ENCODE peak calls at places on chromosomes 5 and 9, in nine cellular contexts. M, Z, Q, U, Y, T, V, W and K are unnamed samples.

GRCh38 chr9:82560457-82560904 is 502.5 kb downstream of the RASEF start:
- DNase-seq in Q (no peak), T (no peak), V (no peak), W (no peak), Y (no peak), U (peak; percentile 76), M (no peak), Z (no peak), K (peak; percentile 67)

GRCh38 chr9:137682431-137682991 is 63.7 kb downstream of the EHMT1 start:
- DNase-seq in V (no peak), W (no peak), Q (no peak), M (peak; percentile 90), U (no peak), Y (no peak), T (no peak), Z (no peak), K (no peak)

GRCh38 chr9:130779153-130779855 is 55.8 kb upstream of the ABL1 start:
- DNase-seq in U (no peak), W (no peak), V (no peak), Z (no peak), T (no peak), Q (no peak), M (no peak), Y (no peak), K (no peak)

GRCh38 chr5:174773371-174773770 is 49.0 kb downstream of the MSX2 start:
- DNase-seq in T (no peak), U (no peak), Y (no peak), Z (no peak), W (no peak), M (no peak), V (no peak), Q (no peak), K (no peak)

GRCh38 chr9:137305060-137305787 is 3.2 kb upstream of the NRARP start:
- DNase-seq in M (peak; percentile 36), Q (peak; percentile 77), U (peak; percentile 69), Y (peak; percentile 92), W (peak; percentile 63), Z (peak; percentile 39), T (peak; percentile 76), V (no peak), K (peak; percentile 84)

GRCh38 chr9:33791117-33791516 is 4.2 kb upstream of the PRSS3 start:
- DNase-seq in Y (no peak), Z (peak; percentile 35), W (no peak), Q (no peak), T (no peak), U (no peak), M (no peak), V (no peak), K (no peak)

GRCh38 chr5:9562101-9562500 is 16.2 kb upstream of the SEMA5A start:
- DNase-seq in Y (no peak), M (no peak), W (no peak), U (no peak), Q (no peak), Z (no peak), V (no peak), T (no peak), K (no peak)

GRCh38 chr5:19928556-19929421 is 59.2 kb downstream of the CDH18 start:
- DNase-seq in M (no peak), W (no peak), U (no peak), Z (peak; percentile 18), V (no peak), Q (no peak), T (no peak), Y (no peak), K (no peak)

GRCh38 chr5:83256091-83256775 is 178.9 kb downstream of the XRCC4 start:
- DNase-seq in T (no peak), Q (no peak), Y (no peak), U (no peak), W (no peak), M (no peak), V (no peak), Z (no peak), K (no peak)

GRCh38 chr5:162323471-162323870 is 255.9 kb downstream of the GABRG2 start:
- DNase-seq in Z (peak; percentile 42), W (no peak), T (no peak), M (no peak), V (no peak), Y (no peak), Q (no peak), U (no peak), K (no peak)

GRCh38 chr9:89179535-89179919 is 909 bp upstream of the SHC3 start:
- DNase-seq in Y (no peak), Q (no peak), M (no peak), U (no peak), T (no peak), V (no peak), W (no peak), Z (no peak), K (no peak)

GRCh38 chr5:145945620-145946111 is 9.3 kb downstream of the SH3RF2 start:
- DNase-seq in V (no peak), Y (no peak), Q (no peak), Z (no peak), M (no peak), W (no peak), T (no peak), U (no peak), K (no peak)

GRCh38 chr9:107239474-107239873 is 43.6 kb upstream of the RAD23B start:
- DNase-seq in Z (no peak), Q (no peak), W (no peak), M (no peak), T (no peak), V (no peak), U (no peak), Y (no peak), K (no peak)

GRCh38 chr9:23492126-23493002 is 333.7 kb downstream of the ELAVL2 start:
- DNase-seq in M (peak; percentile 33), Q (no peak), W (no peak), Y (no peak), V (no peak), U (no peak), Z (peak; percentile 17), T (no peak), K (no peak)

GRCh38 chr5:88263349-88263748 is 5.3 kb downstream of the TMEM161B start:
- DNase-seq in M (no peak), W (no peak), Y (no peak), Z (no peak), T (no peak), V (no peak), Q (no peak), U (no peak), K (no peak)

DNA sequence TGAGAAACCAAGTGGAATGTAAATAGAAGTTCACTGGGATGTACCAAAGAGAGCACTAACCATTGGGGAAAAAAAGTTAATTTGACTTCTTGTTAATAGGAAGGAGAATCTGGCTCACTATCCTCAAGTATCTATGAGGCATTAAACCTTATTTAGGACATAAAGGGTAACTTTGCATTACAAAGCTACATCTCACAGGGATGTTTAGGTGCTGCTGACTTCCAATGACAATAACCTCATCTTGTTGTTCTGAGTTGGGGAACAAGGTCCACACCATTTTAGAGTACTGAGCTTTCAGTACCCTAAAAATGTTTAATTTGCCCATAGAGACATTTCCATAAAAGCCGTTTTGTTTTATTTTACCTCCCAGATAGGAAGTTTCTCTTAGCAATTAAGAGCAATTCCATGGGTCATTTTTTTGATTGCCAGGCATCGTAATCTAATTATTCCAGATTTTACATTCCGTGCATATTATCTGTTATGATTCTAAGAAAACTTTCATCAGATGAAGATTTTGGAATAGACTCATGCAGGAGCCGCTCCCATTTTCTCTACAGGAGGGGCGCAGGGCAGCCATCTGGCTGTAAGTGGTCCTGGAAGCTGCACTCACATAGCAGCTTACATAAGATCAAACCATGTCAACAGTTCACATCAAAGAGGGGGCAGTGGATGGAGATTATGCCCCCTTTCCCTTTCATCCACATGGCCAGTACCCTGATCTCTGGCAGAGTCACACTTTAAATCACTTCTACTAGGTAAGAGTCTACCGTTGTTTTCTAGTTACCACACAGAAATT is 73.5 kb upstream of the PCA3 start:
- DNase-seq in U (no peak), W (no peak), Z (no peak), Q (no peak), T (no peak), M (no peak), V (no peak), Y (no peak), K (no peak)
- H3K27me3 ChIP-seq in U (no peaks in the 10 kb centered on the region), W (no peaks in the 10 kb centered on the region), Z (no peaks in the 10 kb centered on the region), Q (no peaks in the 10 kb centered on the region), T (no peaks in the 10 kb centered on the region), M (no peaks in the 10 kb centered on the region), V (no peaks in the 10 kb centered on the region), Y (no peaks in the 10 kb centered on the region), K (peaks cover 5% of the 10 kb centered on the region)

GRCh38 chr5:92887254-92887653 is 693.8 kb downstream of the NR2F1-AS1 start:
- DNase-seq in T (no peak), V (no peak), M (no peak), Q (no peak), Z (no peak), U (no peak), Y (no peak), W (no peak), K (no peak)

GRCh38 chr5:92889140-92889539 is 691.9 kb downstream of the NR2F1-AS1 start:
- DNase-seq in Q (no peak), U (no peak), W (no peak), M (peak; percentile 0), T (no peak), V (no peak), Z (no peak), Y (no peak), K (no peak)

GRCh38 chr5:92886751-92887150 is 694.3 kb downstream of the NR2F1-AS1 start:
- DNase-seq in M (peak; percentile 31), Q (no peak), U (no peak), W (no peak), Z (no peak), V (no peak), Y (no peak), T (no peak), K (no peak)

GRCh38 chr5:92885950-92886349 is 695.1 kb downstream of the NR2F1-AS1 start:
- DNase-seq in W (peak; percentile 55), Q (no peak), Z (no peak), M (peak; percentile 60), U (no peak), Y (no peak), T (no peak), V (no peak), K (no peak)

GRCh38 chr5:92884464-92884863 is 696.6 kb downstream of the NR2F1-AS1 start:
- DNase-seq in U (no peak), Z (no peak), V (no peak), W (no peak), T (no peak), M (no peak), Q (no peak), Y (no peak), K (no peak)
- TF ChIP-seq CTCF in U (no peak), Z (no peak), V (no peak), W (no peak), T (no peak), M (no peak), Q (no peak), Y (no peak), K (no peak)

GRCh38 chr5:6582507-6583048 is 50.3 kb downstream of the NSUN2 start:
- DNase-seq in U (no peak), T (no peak), M (no peak), Y (no peak), Q (no peak), Z (no peak), W (no peak), V (no peak), K (no peak)
- H3K27me3 ChIP-seq in U (peaks cover 20% of the 10 kb centered on the region), T (peaks cover 50% of the 10 kb centered on the region), M (no peaks in the 10 kb centered on the region), Y (peaks cover 11% of the 10 kb centered on the region), Q (no peaks in the 10 kb centered on the region), Z (peaks cover 10% of the 10 kb centered on the region), W (no peaks in the 10 kb centered on the region), V (no peaks in the 10 kb centered on the region), K (peaks cover 49% of the 10 kb centered on the region)

DNA sequence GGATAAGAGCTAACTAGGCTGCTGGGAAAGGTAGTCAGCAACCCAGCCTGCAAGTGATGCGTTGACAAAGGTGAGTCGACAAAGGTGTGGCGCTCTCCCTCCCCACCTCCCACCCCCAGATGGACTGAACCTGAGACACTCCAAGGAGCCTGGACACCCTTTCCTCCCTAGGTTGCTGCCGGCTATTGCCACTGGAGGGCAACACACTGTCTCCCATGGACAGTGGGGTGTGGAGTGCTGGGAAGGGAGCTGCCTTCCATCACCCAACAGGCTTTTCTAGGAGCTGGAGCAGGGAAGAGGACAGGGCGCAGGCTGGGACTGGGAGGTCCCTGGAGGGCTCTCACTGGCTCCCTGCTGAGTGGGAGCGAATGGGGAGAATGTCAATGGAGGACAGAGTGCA is 75.4 kb upstream of the ARAP3 start:
- DNase-seq in U (peak; percentile 47), V (no peak), M (no peak), Z (no peak), W (no peak), T (no peak), Y (no peak), Q (no peak), K (no peak)
- TF ChIP-seq CTCF in U (peak; percentile 21), V (peak; percentile 8), M (no peak), Z (no peak), W (no peak), T (no peak), Y (peak; percentile 34), Q (no peak), K (no peak)